ENCODE peak calls at places on chromosome 2, in seven cellular contexts. Q, Z, G, X, U, K and N are unnamed samples. For H3K4me1, the result is how much of the 10 kb centered on the place peaks cover.

GRCh38 chr2:240387669-240388358 is 47.6 kb upstream of the GPC1 start:
- DNase-seq in Q (peak), Z (peak), G (no peak), X (no peak), U (no peak), K (peak), N (no peak)

GRCh38 chr2:218028189-218028495 is 25.3 kb upstream of the TNS1 start:
- DNase-seq in Q (peak), Z (no peak), G (no peak), X (no peak), U (no peak), K (no peak), N (no peak)

GRCh38 chr2:111226797-111227700 is 106.3 kb downstream of the BCL2L11 start:
- DNase-seq in Q (no peak), Z (peak), G (peak), X (no peak), U (no peak), K (no peak), N (no peak)

GRCh38 chr2:73907840-73908452 is 15.1 kb downstream of the ACTG2 start:
- DNase-seq in Q (no peak), Z (peak), G (peak), X (no peak), U (no peak), K (peak), N (peak)

GRCh38 chr2:71074893-71075292 is 6.4 kb downstream of the NAGK start:
- DNase-seq in Q (no peak), Z (no peak), G (no peak), X (no peak), U (no peak), K (no peak), N (no peak)

GRCh38 chr2:147449323-147450080 is 395.3 kb upstream of the ACVR2A start:
- DNase-seq in Q (no peak), Z (peak), G (peak), X (no peak), U (peak), K (peak), N (peak)

GRCh38 chr2:134177351-134177931 is 76.4 kb upstream of the MGAT5 start:
- DNase-seq in Q (no peak), Z (no peak), G (no peak), X (no peak), U (no peak), K (peak), N (no peak)

GRCh38 chr2:196176142-196176738 is 4.9 kb upstream of the STK17B start:
- DNase-seq in Q (no peak), Z (no peak), G (peak), X (no peak), U (no peak), K (no peak), N (no peak)

GRCh38 chr2:241061275-241061674 is 40.8 kb downstream of the MTERF4 start:
- DNase-seq in Q (no peak), Z (no peak), G (no peak), X (no peak), U (no peak), K (no peak), N (no peak)

GRCh38 chr2:190214434-190215194 is 105.0 kb downstream of the HIBCH start:
- DNase-seq in Q (no peak), Z (no peak), G (no peak), X (no peak), U (no peak), K (no peak), N (peak)

GRCh38 chr2:32289165-32290054 is 11.7 kb downstream of the YIPF4 start:
- DNase-seq in Q (no peak), Z (peak), G (no peak), X (no peak), U (no peak), K (no peak), N (no peak)

GRCh38 chr2:226548706-226549105 is 250.9 kb downstream of the IRS1 start:
- DNase-seq in Q (no peak), Z (peak), G (no peak), X (no peak), U (no peak), K (no peak), N (no peak)

GRCh38 chr2:19767876-19768275 is 133.9 kb downstream of the TTC32 start:
- DNase-seq in Q (no peak), Z (no peak), G (no peak), X (no peak), U (no peak), K (no peak), N (no peak)

GRCh38 chr2:127092951-127093516 is 13.9 kb downstream of the BIN1 start:
- DNase-seq in Q (no peak), Z (no peak), G (no peak), X (no peak), U (no peak), K (no peak), N (no peak)

GRCh38 chr2:47041065-47041464 is 114.0 kb downstream of the STPG4 start:
- DNase-seq in Q (peak), Z (no peak), G (no peak), X (peak), U (no peak), K (no peak), N (no peak)

GRCh38 chr2:47039502-47039870 is 115.6 kb downstream of the STPG4 start:
- DNase-seq in Q (no peak), Z (no peak), G (no peak), X (no peak), U (no peak), K (no peak), N (no peak)

GRCh38 chr2:47039913-47040562 is 115.1 kb downstream of the STPG4 start:
- DNase-seq in Q (no peak), Z (no peak), G (no peak), X (no peak), U (no peak), K (no peak), N (no peak)

GRCh38 chr2:47041891-47042684 is 113.0 kb downstream of the STPG4 start:
- DNase-seq in Q (no peak), Z (no peak), G (no peak), X (no peak), U (no peak), K (no peak), N (no peak)

GRCh38 chr2:47040662-47041061 is 114.4 kb downstream of the STPG4 start:
- DNase-seq in Q (no peak), Z (no peak), G (no peak), X (peak), U (no peak), K (no peak), N (no peak)
- H3K4me1 ChIP-seq in Q (half or more), Z (under half), G (under half), X (under half), U (under half), K (under half), N (under half)

DNA sequence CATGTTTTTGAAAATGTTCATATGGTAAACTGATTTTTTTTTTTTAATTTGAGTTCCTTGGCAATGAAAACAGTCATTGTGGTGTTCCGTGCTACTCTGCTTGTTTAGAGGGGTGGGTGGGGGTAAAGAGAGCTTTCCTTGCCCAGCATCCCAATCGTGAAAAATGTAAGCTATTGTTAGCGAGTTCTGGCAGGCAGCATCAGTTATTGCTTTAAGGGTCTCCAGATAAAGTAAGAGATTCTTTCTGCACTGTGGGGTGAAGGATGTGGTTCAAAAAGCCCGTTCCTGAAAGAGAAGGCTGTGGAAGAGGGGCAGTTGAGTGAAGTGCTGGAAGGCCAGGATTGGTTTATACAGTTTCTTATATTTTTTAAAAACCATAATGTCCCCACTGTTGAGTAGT is 118.4 kb downstream of the TANC1 start:
- DNase-seq in Q (no peak), Z (no peak), G (no peak), X (no peak), U (no peak), K (no peak), N (no peak)
- H3K4me1 ChIP-seq in Q (half or more), Z (under half), G (under half), X (under half), U (under half), K (under half), N (under half)

DNA sequence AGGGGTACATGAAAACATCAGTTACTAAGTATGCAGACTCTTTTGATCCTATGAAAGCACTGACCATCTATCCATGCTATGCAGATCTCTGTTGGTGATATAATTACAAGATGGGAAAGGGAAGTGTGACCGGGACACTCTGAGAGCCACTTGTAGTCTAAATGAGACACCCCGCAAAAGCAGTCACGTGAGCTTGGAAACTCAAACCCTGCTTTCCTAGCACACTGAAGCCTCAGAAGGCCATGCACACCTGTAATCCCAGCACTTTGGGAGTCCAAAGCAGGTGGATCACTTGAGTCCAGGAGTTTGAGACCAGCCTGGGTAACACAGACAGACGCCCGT is 137.5 kb downstream of the INO80D start:
- DNase-seq in Q (no peak), Z (no peak), G (no peak), X (no peak), U (no peak), K (no peak), N (no peak)
- H3K4me1 ChIP-seq in Q (under half), Z (under half), G (under half), X (under half), U (under half), K (under half), N (under half)

GRCh38 chr2:201152517-201152916 is 30.4 kb upstream of the CASP10 start:
- DNase-seq in Q (no peak), Z (no peak), G (no peak), X (no peak), U (no peak), K (no peak), N (no peak)

GRCh38 chr2:201149064-201149820 is 33.3 kb downstream of the CFLAR start:
- DNase-seq in Q (no peak), Z (no peak), G (no peak), X (no peak), U (no peak), K (peak), N (no peak)

GRCh38 chr2:201148434-201148833 is 32.5 kb downstream of the CFLAR start:
- DNase-seq in Q (no peak), Z (no peak), G (no peak), X (no peak), U (no peak), K (no peak), N (no peak)

GRCh38 chr2:201151127-201152074 is 31.5 kb upstream of the CASP10 start:
- DNase-seq in Q (no peak), Z (peak), G (peak), X (no peak), U (no peak), K (peak), N (no peak)

GRCh38 chr2:201150454-201151020 is 32.4 kb upstream of the CASP10 start:
- DNase-seq in Q (no peak), Z (peak), G (no peak), X (no peak), U (no peak), K (peak), N (no peak)
- H3K4me1 ChIP-seq in Q (half or more), Z (under half), G (half or more), X (under half), U (under half), K (under half), N (under half)

DNA sequence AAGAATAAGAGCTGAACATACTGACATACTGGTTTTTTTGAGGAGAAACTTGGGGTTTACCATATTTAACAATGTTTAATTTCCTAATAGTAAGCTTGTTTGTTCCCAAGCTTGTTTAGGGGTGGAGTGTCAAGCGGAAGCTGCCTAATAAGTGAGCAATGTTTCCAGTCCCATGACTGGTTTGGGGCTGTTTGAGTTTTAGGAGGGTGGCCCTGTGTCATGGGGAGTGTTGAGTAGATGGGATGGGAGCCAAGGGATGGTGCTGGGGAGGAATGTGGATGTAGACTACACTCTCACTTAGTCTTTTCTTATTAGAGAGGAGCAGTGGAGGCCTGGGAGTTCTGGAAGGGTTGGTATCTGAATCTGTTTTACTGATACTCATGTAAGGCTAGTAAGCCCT is 128.5 kb downstream of the TANC1 start:
- DNase-seq in Q (no peak), Z (no peak), G (no peak), X (no peak), U (no peak), K (no peak), N (no peak)
- H3K4me1 ChIP-seq in Q (half or more), Z (under half), G (under half), X (under half), U (under half), K (under half), N (under half)

GRCh38 chr2:37650548-37651101 is 20.8 kb downstream of the CDC42EP3 start:
- DNase-seq in Q (no peak), Z (no peak), G (no peak), X (no peak), U (no peak), K (no peak), N (no peak)
- H3K4me1 ChIP-seq in Q (half or more), Z (under half), G (under half), X (under half), U (under half), K (under half), N (under half)

DNA sequence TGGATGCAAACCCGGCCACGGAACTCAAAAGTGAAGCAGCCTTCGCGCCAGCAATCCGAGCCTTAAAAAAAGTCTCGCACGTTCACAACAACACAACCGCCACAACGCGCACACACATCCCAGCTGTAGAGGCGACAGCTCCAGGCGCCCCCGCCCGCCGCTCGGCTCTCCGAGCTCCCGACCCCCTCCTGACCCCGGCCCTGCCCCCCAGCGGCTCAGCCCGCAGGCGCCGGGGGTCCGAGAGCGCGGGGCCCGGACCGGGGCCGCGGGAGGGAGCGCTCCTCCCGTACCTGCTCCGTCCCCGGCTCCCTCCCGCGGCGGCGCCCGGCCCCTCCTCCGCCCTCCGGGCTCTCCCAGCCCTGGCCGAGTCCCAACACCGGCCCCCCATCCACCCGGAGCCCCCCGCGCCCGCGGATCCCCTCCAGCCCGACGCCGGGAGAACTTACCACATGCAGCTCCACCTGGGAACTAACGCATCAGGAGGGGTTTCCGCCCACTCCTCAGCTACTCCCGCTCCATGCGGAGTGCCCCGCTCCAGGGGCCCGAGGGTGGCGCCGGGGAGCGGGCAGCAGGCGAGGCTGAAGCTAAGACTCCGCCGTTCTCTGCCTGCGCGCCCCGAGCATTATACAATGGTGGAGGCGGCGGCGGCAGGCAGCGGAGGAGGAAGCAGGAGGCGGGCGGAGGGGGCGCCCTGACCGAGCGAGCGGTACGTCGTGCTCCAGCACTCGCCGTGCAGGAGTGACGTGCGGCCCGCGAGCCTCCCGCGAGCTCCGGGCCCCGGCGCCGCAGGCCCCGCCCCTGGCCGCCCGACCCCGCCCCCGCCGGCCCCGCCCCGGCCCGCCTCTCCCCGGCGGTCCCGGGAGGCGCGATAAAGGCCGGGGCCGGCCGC is at the start of gene SERTAD2:
- DNase-seq in Q (peak), Z (peak), G (peak), X (peak), U (peak), K (peak), N (peak)
- H3K4me1 ChIP-seq in Q (half or more), Z (under half), G (half or more), X (under half), U (under half), K (under half), N (under half)

DNA sequence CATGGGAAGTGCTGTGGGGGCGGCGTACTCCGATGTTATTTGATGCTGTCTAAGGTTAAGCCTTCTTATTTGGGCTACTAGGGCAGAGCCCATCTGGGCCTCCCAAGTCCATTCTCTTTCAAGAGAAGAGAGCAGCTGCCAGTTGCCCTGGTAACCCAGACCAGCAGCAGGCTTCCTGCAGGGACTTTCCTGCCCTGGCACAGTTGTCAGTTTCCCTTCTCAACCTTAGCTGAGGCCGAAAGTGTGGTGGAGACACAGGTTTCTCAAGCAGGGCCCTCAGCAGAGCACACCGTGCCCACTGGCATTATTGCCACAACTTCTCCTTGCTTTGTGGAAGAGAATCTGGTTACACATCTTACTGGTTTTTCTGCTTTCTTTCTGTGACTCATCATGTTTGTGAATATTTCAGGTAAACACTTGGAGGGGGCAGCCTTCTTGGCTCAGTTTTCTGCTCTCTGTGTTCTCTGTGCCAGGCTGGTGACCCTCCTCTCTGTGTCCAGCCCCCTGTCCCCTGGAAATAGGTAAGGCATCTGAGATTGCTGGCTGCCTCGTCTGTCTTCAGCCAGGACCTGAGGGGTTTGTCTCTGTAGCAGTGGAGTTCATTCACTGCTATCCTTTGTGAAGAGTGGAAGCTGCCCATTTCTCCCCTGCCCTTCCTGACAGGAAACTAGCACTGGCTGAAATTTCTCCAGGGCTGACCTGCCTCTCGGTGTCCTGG is 111.0 kb downstream of the B3GNT2 start:
- DNase-seq in Q (no peak), Z (no peak), G (no peak), X (no peak), U (no peak), K (peak), N (peak)
- H3K4me1 ChIP-seq in Q (half or more), Z (under half), G (under half), X (under half), U (under half), K (under half), N (under half)

GRCh38 chr2:37663390-37663789 is 8.1 kb downstream of the CDC42EP3 start:
- DNase-seq in Q (no peak), Z (no peak), G (no peak), X (no peak), U (no peak), K (no peak), N (no peak)

GRCh38 chr2:37666772-37667171 is 4.7 kb downstream of the CDC42EP3 start:
- DNase-seq in Q (no peak), Z (no peak), G (no peak), X (no peak), U (no peak), K (no peak), N (no peak)

GRCh38 chr2:37665038-37665437 is 6.4 kb downstream of the CDC42EP3 start:
- DNase-seq in Q (no peak), Z (no peak), G (no peak), X (no peak), U (no peak), K (no peak), N (no peak)

GRCh38 chr2:37665622-37666362 is 5.7 kb downstream of the CDC42EP3 start:
- DNase-seq in Q (no peak), Z (no peak), G (no peak), X (no peak), U (no peak), K (no peak), N (no peak)

DNA sequence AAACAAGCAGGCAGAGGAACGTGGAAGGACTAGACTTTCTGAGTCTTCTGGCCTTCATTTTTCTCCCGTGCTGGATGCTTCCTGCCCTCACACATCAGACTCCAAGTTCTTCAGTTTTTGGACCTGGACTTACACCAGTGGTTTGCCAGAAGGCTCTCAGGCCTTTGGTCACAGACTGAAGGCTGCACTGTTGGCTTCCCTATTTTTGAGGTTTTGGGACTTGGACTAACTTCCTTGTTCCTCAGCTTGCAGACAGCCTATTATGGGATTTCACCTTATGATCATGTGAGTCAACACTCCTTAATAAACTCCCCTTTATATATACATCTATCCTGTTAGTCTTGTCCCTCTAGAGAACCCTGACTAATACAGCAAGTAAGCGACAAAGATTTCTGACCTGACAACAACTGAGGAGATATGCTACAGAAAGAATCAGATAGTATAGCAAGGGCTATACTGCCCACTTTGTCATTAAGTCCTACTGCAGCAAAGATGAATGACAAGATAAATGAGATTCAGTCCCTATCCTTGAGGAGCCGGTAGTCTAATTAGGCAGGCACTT is 7.2 kb downstream of the CDC42EP3 start:
- DNase-seq in Q (no peak), Z (no peak), G (no peak), X (no peak), U (no peak), K (no peak), N (no peak)
- H3K4me1 ChIP-seq in Q (half or more), Z (under half), G (under half), X (under half), U (under half), K (under half), N (under half)